ENCODE peak calls at places on chromosomes 12 and 14, in ten cellular contexts. N, Y, M, X, J, F, I, S, L and B are unnamed samples. For H3K9me3, the result is how much of the 10 kb centered on the place peaks cover.

GRCh38 chr12:117210266-117210918 is 20.1 kb upstream of the FBXO21 start:
- DNase-seq in N (no peak), Y (no peak), M (no peak), X (no peak), J (no peak), F (no peak), I (no peak), S (no peak), L (no peak), B (no peak)

GRCh38 chr14:100484531-100485267 is 102.5 kb downstream of the BEGAIN start:
- DNase-seq in N (no peak), Y (no peak), M (no peak), X (no peak), J (no peak), F (no peak), I (no peak), S (no peak), L (no peak), B (no peak)

GRCh38 chr12:6635856-6636521 is at the start of gene LPAR5:
- DNase-seq in N (no peak), Y (peak), M (no peak), X (peak), J (peak), F (peak), I (no peak), S (no peak), L (no peak), B (no peak)

GRCh38 chr12:78853231-78853630 is 11.3 kb upstream of the SYT1 start:
- DNase-seq in N (no peak), Y (no peak), M (no peak), X (no peak), J (no peak), F (no peak), I (no peak), S (no peak), L (no peak), B (no peak)

GRCh38 chr14:91116913-91117588 is 3.2 kb downstream of the DGLUCY start:
- DNase-seq in N (no peak), Y (no peak), M (no peak), X (no peak), J (no peak), F (no peak), I (no peak), S (no peak), L (no peak), B (no peak)

GRCh38 chr12:28998662-28999120 is 150.4 kb upstream of the FAR2 start:
- DNase-seq in N (no peak), Y (no peak), M (no peak), X (no peak), J (peak), F (no peak), I (no peak), S (no peak), L (no peak), B (no peak)

GRCh38 chr14:96176811-96177211 is 27.8 kb upstream of the BDKRB2 start:
- DNase-seq in N (peak), Y (peak), M (no peak), X (no peak), J (peak), F (no peak), I (peak), S (no peak), L (no peak), B (no peak)

GRCh38 chr12:51227962-51228361 is 10.1 kb upstream of the POU6F1 start:
- DNase-seq in N (no peak), Y (no peak), M (no peak), X (no peak), J (no peak), F (no peak), I (no peak), S (no peak), L (no peak), B (no peak)

GRCh38 chr14:100153560-100153959 is 5.9 kb downstream of the DEGS2 start:
- DNase-seq in N (no peak), Y (no peak), M (no peak), X (no peak), J (peak), F (no peak), I (no peak), S (no peak), L (no peak), B (no peak)

GRCh38 chr14:75476274-75476995 is 45.8 kb upstream of the BATF start:
- DNase-seq in N (peak), Y (no peak), M (no peak), X (peak), J (no peak), F (peak), I (no peak), S (no peak), L (no peak), B (no peak)

GRCh38 chr12:104494816-104495158 is 38.0 kb downstream of the CHST11 start:
- DNase-seq in N (no peak), Y (no peak), M (no peak), X (no peak), J (no peak), F (no peak), I (no peak), S (no peak), L (peak), B (no peak)

GRCh38 chr14:99476864-99477263 is 3.8 kb downstream of the SETD3 start:
- DNase-seq in N (no peak), Y (no peak), M (no peak), X (no peak), J (no peak), F (no peak), I (no peak), S (no peak), L (no peak), B (no peak)

GRCh38 chr12:38110026-38110699 is 206.4 kb upstream of the ALG10B start:
- DNase-seq in N (no peak), Y (no peak), M (no peak), X (no peak), J (no peak), F (no peak), I (no peak), S (no peak), L (no peak), B (no peak)

GRCh38 chr14:91352696-91353692 is 64.6 kb downstream of the CCDC88C start:
- DNase-seq in N (no peak), Y (no peak), M (no peak), X (no peak), J (no peak), F (no peak), I (no peak), S (no peak), L (no peak), B (no peak)

GRCh38 chr12:1552978-1553471 is 41.4 kb downstream of the FBXL14 start:
- DNase-seq in N (no peak), Y (no peak), M (no peak), X (no peak), J (no peak), F (no peak), I (no peak), S (no peak), L (no peak), B (no peak)

DNA sequence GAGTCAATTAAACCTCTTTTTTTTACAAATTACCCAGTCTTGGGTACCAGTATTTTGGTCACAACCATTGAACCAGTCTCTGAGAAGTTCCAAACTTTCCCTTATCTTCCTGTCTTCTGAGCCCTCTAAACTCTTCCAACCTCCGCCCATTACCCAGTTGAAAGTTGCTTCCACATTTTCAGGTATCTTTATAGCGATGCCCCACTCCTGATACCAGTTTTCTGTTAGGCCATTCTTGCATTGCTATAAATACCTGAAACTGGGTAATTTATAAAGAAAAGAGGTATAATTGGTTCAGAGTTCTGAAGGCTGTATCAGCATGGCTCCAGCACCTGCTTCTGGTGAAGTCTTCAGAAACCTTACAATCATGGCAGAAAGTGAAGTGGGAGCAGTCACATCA is 31.7 kb downstream of the TTC5 start:
- DNase-seq in N (no peak), Y (no peak), M (no peak), X (no peak), J (no peak), F (no peak), I (no peak), S (no peak), L (no peak), B (no peak)
- H3K9me3 ChIP-seq in N (under half), Y (under half), M (under half), X (under half), J (under half), F (under half), I (under half), S (under half), L (under half), B (under half)

GRCh38 chr12:83665755-83666154 is 979.0 kb downstream of the TMTC2 start:
- DNase-seq in N (no peak), Y (no peak), M (no peak), X (no peak), J (no peak), F (no peak), I (no peak), S (no peak), L (no peak), B (no peak)
- TF ChIP-seq POLR2A in N (no peak), Y (no peak), M (no peak), X (no peak), J (no peak), F (no peak), I (no peak), S (no peak), L (no peak), B (no peak)

GRCh38 chr12:97940629-97941028 is 478.0 kb downstream of the RMST start:
- DNase-seq in N (no peak), Y (no peak), M (no peak), X (no peak), J (no peak), F (no peak), I (no peak), S (no peak), L (no peak), B (no peak)

GRCh38 chr12:97941686-97942354 is 479.2 kb downstream of the RMST start:
- DNase-seq in N (no peak), Y (no peak), M (no peak), X (no peak), J (no peak), F (no peak), I (no peak), S (no peak), L (no peak), B (no peak)

GRCh38 chr12:97946701-97947100 is 484.1 kb downstream of the RMST start:
- DNase-seq in N (no peak), Y (no peak), M (no peak), X (no peak), J (no peak), F (no peak), I (no peak), S (no peak), L (no peak), B (no peak)

GRCh38 chr12:97943359-97943758 is 480.8 kb downstream of the RMST start:
- DNase-seq in N (no peak), Y (no peak), M (no peak), X (no peak), J (no peak), F (no peak), I (no peak), S (no peak), L (no peak), B (no peak)

DNA sequence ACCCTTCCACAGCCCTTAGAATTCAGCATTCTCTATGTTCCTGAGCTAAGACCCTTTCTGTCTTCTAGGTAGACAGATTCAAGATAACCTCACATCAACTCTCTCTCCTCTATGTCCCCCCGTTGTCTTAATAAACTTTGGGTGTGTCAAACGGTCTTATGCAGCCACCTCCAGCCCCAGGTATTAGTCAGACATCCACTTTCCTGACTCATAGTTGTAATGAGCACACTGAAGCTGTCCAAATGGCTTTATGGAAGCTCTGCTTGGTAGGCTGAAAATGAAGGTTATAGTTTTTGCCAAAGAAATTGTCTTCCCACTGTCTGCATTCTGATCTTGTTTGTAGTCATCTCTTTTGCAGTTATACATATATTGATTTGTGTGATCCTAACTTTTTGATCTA is 482.0 kb downstream of the RMST start:
- DNase-seq in N (no peak), Y (no peak), M (no peak), X (no peak), J (no peak), F (no peak), I (no peak), S (no peak), L (no peak), B (no peak)
- H3K27ac ChIP-seq in N (no peak), Y (no peak), M (no peak), X (no peak), J (no peak), F (no peak), I (no peak), S (no peak), L (no peak), B (no peak)

DNA sequence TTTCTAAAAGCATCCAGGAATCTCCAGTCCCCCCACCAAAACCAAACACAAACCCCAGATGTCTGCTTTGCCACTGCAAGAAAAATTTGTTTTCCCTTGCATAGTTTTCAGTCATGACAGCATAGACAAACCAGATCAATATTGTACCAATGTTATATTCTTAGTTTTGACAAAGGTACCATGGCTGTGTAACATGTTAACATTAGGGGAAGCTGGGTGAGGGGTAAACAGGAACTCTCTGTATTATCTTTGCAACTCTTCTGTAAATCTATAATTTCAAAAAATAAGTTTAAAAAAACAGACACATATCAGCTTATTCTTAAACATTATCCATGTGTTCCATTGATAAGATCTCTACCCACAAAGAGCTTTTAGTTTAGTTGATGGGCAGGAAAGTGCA is 44.4 kb upstream of the PWP1 start:
- DNase-seq in N (no peak), Y (no peak), M (no peak), X (no peak), J (no peak), F (no peak), I (no peak), S (no peak), L (no peak), B (no peak)
- H3K9me3 ChIP-seq in N (under half), Y (under half), M (under half), X (under half), J (under half), F (under half), I (under half), S (under half), L (under half), B (under half)

DNA sequence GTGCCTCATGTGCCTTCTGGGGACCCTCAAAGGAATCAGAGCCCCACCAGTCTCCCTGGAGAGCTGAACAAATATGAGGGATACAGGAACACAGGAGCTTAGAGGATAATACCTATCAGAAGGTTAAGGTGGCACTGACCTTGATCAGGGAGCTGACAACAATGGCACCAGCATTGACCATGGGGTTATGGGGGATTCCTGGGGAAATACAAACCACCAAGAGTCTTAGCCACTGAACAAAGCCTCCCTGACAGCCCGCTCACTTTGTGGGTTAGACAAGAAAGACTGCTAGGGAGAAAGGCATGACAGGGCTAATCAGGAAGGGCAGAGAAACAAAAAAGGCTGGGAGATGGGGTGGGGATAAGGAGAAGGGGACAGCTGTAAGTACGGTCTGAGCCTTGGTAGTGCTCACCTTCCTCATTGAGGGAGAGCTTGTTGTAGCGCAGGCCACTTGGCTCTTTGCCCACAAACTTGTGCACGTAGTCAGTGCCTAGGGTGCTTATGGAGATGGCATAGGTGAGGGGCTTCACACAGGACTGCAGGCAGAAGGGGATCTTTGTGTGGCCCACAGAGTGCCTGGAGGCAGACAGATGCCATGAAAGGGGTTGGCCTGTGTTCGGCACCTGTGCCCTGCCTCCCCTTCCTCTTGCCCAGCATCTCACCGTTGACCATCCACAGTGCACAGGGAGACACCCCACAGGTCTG is 9.3 kb downstream of the SPRYD4 start:
- DNase-seq in N (no peak), Y (no peak), M (no peak), X (no peak), J (no peak), F (no peak), I (no peak), S (peak), L (no peak), B (no peak)
- TF ChIP-seq POLR2A in N (no peak), Y (no peak), M (no peak), X (no peak), J (no peak), F (no peak), I (no peak), S (no peak), L (peak), B (no peak)

GRCh38 chr12:108313609-108314331 is 25.3 kb downstream of the CMKLR1 start:
- DNase-seq in N (no peak), Y (no peak), M (no peak), X (no peak), J (peak), F (peak), I (no peak), S (no peak), L (no peak), B (no peak)

GRCh38 chr12:108312073-108312884 is 26.8 kb downstream of the CMKLR1 start:
- DNase-seq in N (no peak), Y (no peak), M (no peak), X (no peak), J (no peak), F (no peak), I (no peak), S (no peak), L (no peak), B (no peak)

GRCh38 chr12:108311605-108312004 is 27.5 kb downstream of the CMKLR1 start:
- DNase-seq in N (no peak), Y (no peak), M (no peak), X (no peak), J (no peak), F (no peak), I (no peak), S (no peak), L (no peak), B (no peak)

GRCh38 chr12:108313236-108313608 is 25.9 kb downstream of the CMKLR1 start:
- DNase-seq in N (no peak), Y (no peak), M (no peak), X (no peak), J (no peak), F (no peak), I (no peak), S (no peak), L (no peak), B (no peak)

GRCh38 chr12:108312885-108313203 is 26.3 kb downstream of the CMKLR1 start:
- DNase-seq in N (peak), Y (no peak), M (no peak), X (no peak), J (peak), F (no peak), I (no peak), S (peak), L (no peak), B (peak)
- H3K27ac ChIP-seq in N (peak), Y (peak), M (peak), X (peak), J (peak), F (peak), I (peak), S (peak), L (peak), B (peak)

GRCh38 chr14:105742531-105742848 is 216.1 kb downstream of the TMEM121 start:
- DNase-seq in N (no peak), Y (no peak), M (no peak), X (no peak), J (no peak), F (no peak), I (no peak), S (no peak), L (no peak), B (no peak)
- H3K9me3 ChIP-seq in N (under half), Y (under half), M (under half), X (under half), J (under half), F (under half), I (under half), S (under half), L (under half), B (under half)